ENCODE peak calls at places on chromosomes 3 and 15, in four cellular contexts. H is upper lobe of left lung, V is HepG2, L is GM12878. T is an unnamed sample. For H3K27me3, the result is how much of the 10 kb centered on the place peaks cover.

GRCh38 chr3:69297525-69297924 is 88.4 kb downstream of the FRMD4B start:
- ATAC-seq in H (no peak), V (no peak), L (no peak), T (no peak)

GRCh38 chr3:15512173-15512572 is 9.3 kb downstream of the COLQ start:
- ATAC-seq in H (peak), V (no peak), L (no peak), T (peak)

GRCh38 chr3:170632780-170633179 is 46.9 kb upstream of the SLC7A14 start:
- ATAC-seq in H (no peak), V (no peak), L (peak), T (no peak)

GRCh38 chr3:195820901-195821300 is 9.2 kb upstream of the MUC4 start:
- ATAC-seq in H (no peak), V (no peak), L (no peak), T (no peak)

GRCh38 chr15:79540551-79540950 is 108.4 kb downstream of the MINAR1 start:
- ATAC-seq in H (no peak), V (peak), L (peak), T (no peak)

GRCh38 chr15:26831951-26832350 is 34.9 kb upstream of the GABRA5 start:
- ATAC-seq in H (no peak), V (no peak), L (no peak), T (no peak)

GRCh38 chr3:11302444-11302843 is 30.2 kb downstream of the ATG7 start:
- ATAC-seq in H (no peak), V (peak), L (no peak), T (no peak)

GRCh38 chr3:101123084-101123483 is 129.9 kb upstream of the ABI3BP start:
- ATAC-seq in H (no peak), V (no peak), L (no peak), T (no peak)

GRCh38 chr15:25605171-25605570 is 166.3 kb upstream of the UBE3A start:
- ATAC-seq in H (no peak), V (no peak), L (no peak), T (no peak)

GRCh38 chr15:40420071-40420713 is 14.6 kb downstream of the IVD start:
- ATAC-seq in H (no peak), V (no peak), L (no peak), T (no peak)

GRCh38 chr15:40072216-40072990 is 33.4 kb upstream of the SRP14 start:
- ATAC-seq in H (no peak), V (no peak), L (no peak), T (no peak)

GRCh38 chr3:10283638-10284037 is 9.1 kb downstream of the GHRL start:
- ATAC-seq in H (no peak), V (no peak), L (no peak), T (no peak)

GRCh38 chr15:100517820-100518219 is 10.9 kb downstream of the CERS3 start:
- ATAC-seq in H (no peak), V (no peak), L (no peak), T (no peak)

GRCh38 chr15:73700041-73700842 is 16.1 kb downstream of the CD276 start:
- ATAC-seq in H (no peak), V (peak), L (peak), T (peak)

DNA sequence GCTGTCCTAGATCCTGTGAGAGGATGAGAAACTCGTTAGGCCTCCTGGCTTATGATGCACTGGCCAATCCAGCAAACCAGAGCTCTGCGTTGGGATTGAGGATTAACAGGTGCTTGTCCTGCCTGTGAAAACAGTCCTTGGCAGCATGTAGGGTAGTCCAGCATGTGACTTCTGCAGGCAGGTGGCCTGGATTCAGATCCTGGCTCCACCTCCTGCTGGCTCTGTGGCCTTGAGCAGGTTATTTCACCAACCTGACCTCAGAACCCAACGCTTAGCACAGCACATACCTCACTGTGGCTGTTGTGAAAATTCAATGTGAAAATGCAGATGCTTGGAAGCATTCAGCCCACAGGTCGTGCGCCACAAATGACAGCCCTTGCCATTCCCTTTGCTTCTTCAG is 33.6 kb downstream of the PLA2G4D start:
- ATAC-seq in H (no peak), V (peak), L (no peak), T (no peak)
- H3K27me3 ChIP-seq in H (under half), V (under half), L (under half), T (under half)

GRCh38 chr3:155568295-155568694 is 176.6 kb downstream of the PLCH1 start:
- ATAC-seq in H (no peak), V (no peak), L (no peak), T (no peak)

GRCh38 chr3:155572085-155572484 is 172.8 kb downstream of the PLCH1 start:
- ATAC-seq in H (no peak), V (no peak), L (no peak), T (peak)
- TF ChIP-seq EP300 in H (no peak), V (no peak), L (no peak), T (no peak)

DNA sequence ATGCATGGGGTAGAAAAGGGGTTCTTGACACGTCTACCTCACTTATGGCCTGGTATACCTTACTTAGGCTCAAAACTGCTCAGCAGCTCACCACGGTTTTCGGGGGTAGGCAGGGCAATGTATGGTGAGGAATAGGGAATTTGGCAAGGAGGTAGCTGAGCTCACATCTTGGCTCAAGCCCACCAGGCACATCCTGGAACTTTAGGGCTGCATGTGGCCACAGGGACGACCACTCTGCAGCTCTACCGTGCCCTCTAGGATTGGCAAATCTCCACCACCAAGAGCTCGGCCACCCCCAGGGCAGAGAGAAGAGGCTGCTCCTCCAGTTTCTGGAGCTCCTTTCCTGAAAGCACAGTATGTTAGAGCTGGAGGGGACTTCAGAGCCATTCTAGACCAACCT is 69.7 kb downstream of the MRPL46 start:
- ATAC-seq in H (no peak), V (no peak), L (no peak), T (no peak)
- H3K27me3 ChIP-seq in H (under half), V (under half), L (under half), T (under half)

GRCh38 chr15:82263350-82263749 is 732 bp downstream of the SAXO2 start:
- ATAC-seq in H (no peak), V (peak), L (no peak), T (no peak)

DNA sequence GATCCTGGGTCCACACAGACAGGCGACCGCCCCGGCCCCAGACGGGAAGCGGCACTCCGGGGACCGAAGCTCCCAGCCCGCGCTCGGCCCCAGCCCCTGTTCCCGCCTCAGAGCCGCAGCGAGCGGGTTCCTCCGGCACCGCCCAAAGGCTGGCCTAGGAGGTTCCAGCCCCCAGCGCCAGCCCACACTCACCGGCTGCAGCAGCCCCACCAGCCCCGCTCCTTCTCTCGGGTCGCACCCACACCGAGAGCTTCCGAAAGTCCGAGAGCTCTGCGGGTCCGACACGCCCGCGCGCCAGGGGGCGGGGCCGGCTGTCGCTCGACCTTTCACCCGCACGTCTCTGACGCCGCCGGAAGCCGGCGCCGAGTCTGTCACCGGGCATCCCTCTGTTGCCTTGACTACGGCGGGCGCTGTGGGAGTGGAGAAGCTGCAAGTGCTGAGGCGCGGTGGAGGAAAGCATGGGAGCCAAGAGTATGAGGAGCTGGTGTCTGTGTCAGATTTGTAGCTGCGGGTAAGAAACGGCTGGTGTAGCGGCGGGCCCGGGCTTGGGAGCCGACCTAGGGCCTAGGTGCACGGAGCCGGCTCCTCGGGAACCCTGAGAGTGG is at the start of the genes EFL1 and SAXO2:
- ATAC-seq in H (peak), V (peak), L (peak), T (peak)
- TF ChIP-seq EP300 in H (no peak), V (no peak), L (no peak), T (no peak)

GRCh38 chr3:13846238-13846637 is 33.6 kb downstream of the WNT7A start:
- ATAC-seq in H (no peak), V (no peak), L (no peak), T (no peak)

GRCh38 chr3:13844911-13845310 is 35.0 kb downstream of the WNT7A start:
- ATAC-seq in H (no peak), V (no peak), L (no peak), T (no peak)

GRCh38 chr3:13844286-13844685 is 35.6 kb downstream of the WNT7A start:
- ATAC-seq in H (no peak), V (no peak), L (no peak), T (no peak)

GRCh38 chr3:13846716-13847570 is 32.9 kb downstream of the WNT7A start:
- ATAC-seq in H (no peak), V (no peak), L (no peak), T (no peak)

GRCh38 chr3:13845806-13846205 is 34.1 kb downstream of the WNT7A start:
- ATAC-seq in H (no peak), V (no peak), L (no peak), T (no peak)
- H3K27me3 ChIP-seq in H (under half), V (under half), L (under half), T (half or more)